ENCODE peak calls at places on chromosomes 13 and 19, in seven cellular contexts. Z is ovary; D is NCI-H526; K is gastrocnemius medialis; E is left cardiac atrium; C is astrocyte of the cerebellum; P is stimulated activated CD4-positive, alpha-beta T cell treated with anti-CD3 and anti-CD28 coated beads, TNF-alpha, amount 100 ng/mL, for 4 hours. Y is an unnamed sample.

GRCh38 chr13:92483894-92484293 is 742.7 kb upstream of the GPC6 start:
- DNase-seq in Z (no peak), D (no peak), K (no peak), E (no peak), C (no peak), P (no peak), Y (no peak)

GRCh38 chr19:12668937-12669271 is 2.3 kb downstream of the WDR83 start:
- DNase-seq in Z (no peak), D (no peak), K (peak), E (peak), C (peak), P (peak), Y (peak)

GRCh38 chr13:21971662-21972635 is 301.1 kb downstream of the FGF9 start:
- DNase-seq in Z (no peak), D (no peak), K (no peak), E (no peak), C (no peak), P (no peak), Y (no peak)

GRCh38 chr19:49497047-49497789 is 984 bp downstream of the RPS11 start:
- DNase-seq in Z (no peak), D (peak), K (peak), E (peak), C (no peak), P (peak), Y (peak)

GRCh38 chr19:56109216-56109615 is 11.9 kb downstream of the ZNF787 start:
- DNase-seq in Z (no peak), D (no peak), K (no peak), E (no peak), C (no peak), P (no peak), Y (peak)

GRCh38 chr19:56350416-56351045 is 35.9 kb upstream of the ZSCAN5A start:
- DNase-seq in Z (peak), D (peak), K (no peak), E (peak), C (peak), P (peak), Y (peak)

GRCh38 chr19:51086153-51086850 is 3.6 kb upstream of the KLK14 start:
- DNase-seq in Z (no peak), D (no peak), K (no peak), E (no peak), C (no peak), P (no peak), Y (no peak)

GRCh38 chr13:48175200-48175599 is 57.8 kb upstream of the ITM2B start:
- DNase-seq in Z (no peak), D (no peak), K (no peak), E (no peak), C (no peak), P (no peak), Y (no peak)

GRCh38 chr19:57075125-57075524 is 44.7 kb upstream of the USP29 start:
- DNase-seq in Z (no peak), D (no peak), K (no peak), E (no peak), C (no peak), P (no peak), Y (no peak)

GRCh38 chr13:78826936-78827335 is 168.0 kb upstream of the OBI1 start:
- DNase-seq in Z (no peak), D (no peak), K (no peak), E (no peak), C (no peak), P (no peak), Y (no peak)

GRCh38 chr13:95355491-95355890 is 54.2 kb upstream of the ABCC4 start:
- DNase-seq in Z (no peak), D (no peak), K (no peak), E (no peak), C (peak), P (no peak), Y (no peak)

GRCh38 chr13:100689191-100689590 is 14.6 kb upstream of the TMTC4 start:
- DNase-seq in Z (no peak), D (no peak), K (no peak), E (no peak), C (no peak), P (no peak), Y (no peak)

GRCh38 chr13:41199526-41199925 is 5.2 kb upstream of the KBTBD7 start:
- DNase-seq in Z (no peak), D (peak), K (no peak), E (no peak), C (no peak), P (no peak), Y (no peak)

GRCh38 chr13:113129480-113129879 is 6.9 kb downstream of the F10 start:
- DNase-seq in Z (no peak), D (no peak), K (peak), E (no peak), C (no peak), P (no peak), Y (no peak)

GRCh38 chr19:33622809-33623511 is 1.2 kb downstream of the CHST8 start:
- DNase-seq in Z (no peak), D (no peak), K (no peak), E (no peak), C (no peak), P (no peak), Y (no peak)

GRCh38 chr13:44848956-44849748 is 140.1 kb downstream of the NUFIP1 start:
- DNase-seq in Z (no peak), D (no peak), K (no peak), E (no peak), C (no peak), P (no peak), Y (peak)

GRCh38 chr19:40416918-40417713 is 3.9 kb upstream of the PRX start:
- DNase-seq in Z (no peak), D (no peak), K (peak), E (peak), C (no peak), P (no peak), Y (peak)

GRCh38 chr13:49784886-49785570 is 7.5 kb downstream of the KPNA3 start:
- DNase-seq in Z (no peak), D (no peak), K (peak), E (no peak), C (no peak), P (no peak), Y (no peak)

GRCh38 chr13:60386250-60386649 is 10.8 kb upstream of the TDRD3 start:
- DNase-seq in Z (no peak), D (no peak), K (no peak), E (no peak), C (no peak), P (no peak), Y (no peak)

GRCh38 chr19:17289489-17289888 is 7.8 kb downstream of the ANKLE1 start:
- DNase-seq in Z (peak), D (peak), K (peak), E (peak), C (peak), P (no peak), Y (peak)

GRCh38 chr19:39347332-39348227 is 5.4 kb downstream of the SAMD4B start:
- DNase-seq in Z (no peak), D (no peak), K (no peak), E (no peak), C (no peak), P (no peak), Y (no peak)

GRCh38 chr13:91690944-91691343 is 292.5 kb downstream of the GPC5 start:
- DNase-seq in Z (no peak), D (no peak), K (no peak), E (no peak), C (no peak), P (no peak), Y (no peak)

GRCh38 chr13:86403213-86403612 is 604.0 kb upstream of the SLITRK6 start:
- DNase-seq in Z (no peak), D (no peak), K (no peak), E (no peak), C (no peak), P (no peak), Y (no peak)

GRCh38 chr13:41011382-41011956 is 7.6 kb downstream of the ELF1 start:
- DNase-seq in Z (no peak), D (no peak), K (no peak), E (no peak), C (no peak), P (no peak), Y (no peak)

GRCh38 chr13:44293908-44294735 is 79.5 kb upstream of the SERP2 start:
- DNase-seq in Z (no peak), D (no peak), K (no peak), E (no peak), C (no peak), P (no peak), Y (no peak)

GRCh38 chr19:4326837-4327251 is 11.8 kb downstream of the STAP2 start:
- DNase-seq in Z (peak), D (no peak), K (no peak), E (no peak), C (no peak), P (no peak), Y (no peak)

GRCh38 chr19:3243851-3244700 is 19.6 kb downstream of the CELF5 start:
- DNase-seq in Z (peak), D (no peak), K (no peak), E (peak), C (peak), P (no peak), Y (peak)